ENCODE peak calls at places on chromosomes 1 and 21, in six cellular contexts. V, B, P, S, E and J are unnamed samples. For H3K27me3, the result is how much of the 10 kb centered on the place peaks cover.

GRCh38 chr1:161131721-161132409 is 602 bp downstream of the DEDD start:
- DNase-seq in V (no peak), B (no peak), P (no peak), S (peak), E (peak), J (peak)

GRCh38 chr1:10546896-10547295 is 72.1 kb downstream of the PEX14 start:
- DNase-seq in V (no peak), B (no peak), P (no peak), S (no peak), E (no peak), J (no peak)

GRCh38 chr1:69312055-69312732 is 255.5 kb upstream of the LRRC7 start:
- DNase-seq in V (no peak), B (no peak), P (no peak), S (no peak), E (no peak), J (no peak)

GRCh38 chr1:205391386-205391785 is 30.5 kb downstream of the LEMD1 start:
- DNase-seq in V (no peak), B (peak), P (no peak), S (no peak), E (no peak), J (no peak)

GRCh38 chr1:228009828-228010775 is 3.3 kb downstream of the WNT3A start:
- DNase-seq in V (no peak), B (no peak), P (no peak), S (no peak), E (no peak), J (no peak)

GRCh38 chr1:110254604-110255003 is 44.5 kb downstream of the KCNC4 start:
- DNase-seq in V (no peak), B (no peak), P (no peak), S (no peak), E (no peak), J (no peak)

GRCh38 chr1:241600496-241600901 is 39.7 kb downstream of the CHML start:
- DNase-seq in V (no peak), B (no peak), P (no peak), S (peak), E (no peak), J (peak)

GRCh38 chr21:45280178-45280821 is 7.4 kb downstream of the POFUT2 start:
- DNase-seq in V (no peak), B (no peak), P (no peak), S (no peak), E (no peak), J (no peak)

GRCh38 chr21:39208624-39209333 is 25.5 kb upstream of the PSMG1 start:
- DNase-seq in V (no peak), B (peak), P (no peak), S (peak), E (no peak), J (peak)

GRCh38 chr1:46805755-46806154 is 6.9 kb downstream of the CYP4B1 start:
- DNase-seq in V (no peak), B (no peak), P (no peak), S (no peak), E (no peak), J (no peak)

GRCh38 chr1:205849619-205850355 is at the start of gene PM20D1:
- DNase-seq in V (peak), B (peak), P (peak), S (peak), E (peak), J (peak)

GRCh38 chr1:84782311-84782771 is 92.1 kb upstream of the SSX2IP start:
- DNase-seq in V (peak), B (peak), P (peak), S (peak), E (peak), J (peak)

GRCh38 chr1:207181838-207182237 is 77.8 kb downstream of the C4BPA start:
- DNase-seq in V (no peak), B (no peak), P (no peak), S (no peak), E (peak), J (no peak)

GRCh38 chr1:235206533-235207201 is 45.6 kb upstream of the RBM34 start:
- DNase-seq in V (no peak), B (no peak), P (no peak), S (peak), E (no peak), J (no peak)

GRCh38 chr1:200305806-200306205 is 104.0 kb downstream of the ZNF281 start:
- DNase-seq in V (no peak), B (no peak), P (no peak), S (no peak), E (no peak), J (no peak)

GRCh38 chr1:93694039-93694438 is 12.4 kb upstream of the BCAR3 start:
- DNase-seq in V (no peak), B (no peak), P (no peak), S (no peak), E (peak), J (no peak)

GRCh38 chr21:26461500-26461899 is 111.6 kb downstream of the CYYR1 start:
- DNase-seq in V (no peak), B (no peak), P (no peak), S (no peak), E (no peak), J (peak)

GRCh38 chr1:52216907-52217458 is 75.1 kb downstream of the ZFYVE9 start:
- DNase-seq in V (no peak), B (no peak), P (no peak), S (no peak), E (no peak), J (no peak)

GRCh38 chr1:145985502-145986439 is 10.6 kb downstream of the TXNIP start:
- DNase-seq in V (no peak), B (no peak), P (peak), S (peak), E (peak), J (peak)

GRCh38 chr21:43283136-43283924 is 114.5 kb downstream of the CRYAA start:
- DNase-seq in V (no peak), B (no peak), P (peak), S (no peak), E (no peak), J (no peak)

GRCh38 chr1:192539450-192540132 is 36.0 kb upstream of the RGS1 start:
- DNase-seq in V (no peak), B (no peak), P (no peak), S (peak), E (peak), J (peak)

GRCh38 chr1:109643385-109644230 is 12.3 kb upstream of the GSTM4 start:
- DNase-seq in V (peak), B (peak), P (peak), S (peak), E (peak), J (peak)

GRCh38 chr1:54973205-54973921 is 7.1 kb upstream of the TMEM61 start:
- DNase-seq in V (no peak), B (no peak), P (peak), S (peak), E (no peak), J (peak)

GRCh38 chr21:35511298-35512162 is 462.4 kb upstream of the RUNX1 start:
- DNase-seq in V (no peak), B (no peak), P (no peak), S (peak), E (no peak), J (no peak)

GRCh38 chr1:203569490-203570318 is 56.9 kb upstream of the ATP2B4 start:
- DNase-seq in V (no peak), B (no peak), P (no peak), S (peak), E (no peak), J (no peak)
- TF ChIP-seq CTCF in V (no peak), B (no peak), P (no peak), S (no peak), E (no peak), J (no peak)

DNA sequence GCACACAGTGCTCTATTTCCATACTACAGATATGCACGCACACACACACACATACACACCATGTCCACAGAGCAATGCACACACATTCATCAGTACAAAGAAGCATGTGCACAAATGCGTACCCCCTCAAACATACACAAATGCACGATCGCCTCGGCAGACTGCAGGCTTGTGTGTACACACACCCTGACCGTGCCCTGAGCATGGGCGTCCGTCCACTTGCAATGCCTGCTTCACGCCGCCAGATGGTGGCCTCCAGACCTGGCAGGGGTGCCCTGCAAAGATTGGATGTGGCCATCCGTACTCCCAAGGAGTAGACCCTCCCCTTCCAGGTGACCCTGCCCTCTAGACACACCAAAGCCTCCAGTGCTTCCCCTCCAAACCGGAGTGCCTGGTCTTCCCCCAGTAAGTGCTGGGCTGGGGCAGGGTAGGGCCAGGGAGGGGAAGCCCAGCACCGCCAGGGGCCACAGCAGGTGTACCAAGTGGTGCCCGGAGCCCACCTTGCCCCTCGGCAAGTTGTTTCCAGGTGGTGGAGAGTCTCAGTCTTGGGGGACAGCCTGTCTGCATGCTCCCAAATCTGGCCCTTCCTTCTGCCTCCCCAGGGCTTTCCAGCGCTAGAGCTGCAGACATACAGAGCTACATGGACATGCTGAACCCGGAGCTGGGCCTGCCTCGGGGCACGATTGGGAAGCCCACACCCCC is 20.6 kb downstream of the ESPN start:
- DNase-seq in V (no peak), B (peak), P (no peak), S (peak), E (peak), J (no peak)
- H3K27me3 ChIP-seq in V (under half), B (half or more), P (under half), S (half or more), E (under half), J (under half)

GRCh38 chr1:76425843-76426145 is 351.2 kb downstream of the ST6GALNAC3 start:
- DNase-seq in V (no peak), B (no peak), P (no peak), S (peak), E (peak), J (peak)
- H3K27ac ChIP-seq in V (no peak), B (no peak), P (no peak), S (peak), E (peak), J (peak)

DNA sequence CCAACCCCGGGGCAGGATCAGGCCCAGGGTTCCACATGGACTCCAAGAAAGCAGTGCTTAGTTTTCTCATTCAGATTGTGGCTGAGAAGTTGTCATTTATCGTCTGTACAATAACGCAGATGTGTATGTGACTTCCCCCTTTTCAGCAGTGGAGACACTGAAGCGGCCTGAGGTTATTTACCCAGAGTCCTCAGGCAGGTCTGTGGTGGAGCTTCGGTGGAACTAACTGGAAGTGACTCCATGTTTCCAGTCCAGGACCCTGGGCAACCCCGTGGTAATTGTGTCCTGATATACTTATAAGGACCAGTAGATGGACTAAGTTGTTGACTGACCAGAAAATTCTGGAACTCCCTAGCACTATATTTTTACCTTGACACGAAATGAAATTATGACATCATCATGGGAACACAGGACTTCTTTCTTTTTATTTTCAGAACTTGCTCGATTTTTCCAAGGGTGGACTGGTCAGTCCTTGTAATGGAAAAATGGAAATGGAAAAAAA is 1.0 kb upstream of the IER5 start:
- DNase-seq in V (no peak), B (no peak), P (no peak), S (no peak), E (no peak), J (no peak)
- TF ChIP-seq CTCF in V (no peak), B (peak), P (no peak), S (no peak), E (no peak), J (no peak)

DNA sequence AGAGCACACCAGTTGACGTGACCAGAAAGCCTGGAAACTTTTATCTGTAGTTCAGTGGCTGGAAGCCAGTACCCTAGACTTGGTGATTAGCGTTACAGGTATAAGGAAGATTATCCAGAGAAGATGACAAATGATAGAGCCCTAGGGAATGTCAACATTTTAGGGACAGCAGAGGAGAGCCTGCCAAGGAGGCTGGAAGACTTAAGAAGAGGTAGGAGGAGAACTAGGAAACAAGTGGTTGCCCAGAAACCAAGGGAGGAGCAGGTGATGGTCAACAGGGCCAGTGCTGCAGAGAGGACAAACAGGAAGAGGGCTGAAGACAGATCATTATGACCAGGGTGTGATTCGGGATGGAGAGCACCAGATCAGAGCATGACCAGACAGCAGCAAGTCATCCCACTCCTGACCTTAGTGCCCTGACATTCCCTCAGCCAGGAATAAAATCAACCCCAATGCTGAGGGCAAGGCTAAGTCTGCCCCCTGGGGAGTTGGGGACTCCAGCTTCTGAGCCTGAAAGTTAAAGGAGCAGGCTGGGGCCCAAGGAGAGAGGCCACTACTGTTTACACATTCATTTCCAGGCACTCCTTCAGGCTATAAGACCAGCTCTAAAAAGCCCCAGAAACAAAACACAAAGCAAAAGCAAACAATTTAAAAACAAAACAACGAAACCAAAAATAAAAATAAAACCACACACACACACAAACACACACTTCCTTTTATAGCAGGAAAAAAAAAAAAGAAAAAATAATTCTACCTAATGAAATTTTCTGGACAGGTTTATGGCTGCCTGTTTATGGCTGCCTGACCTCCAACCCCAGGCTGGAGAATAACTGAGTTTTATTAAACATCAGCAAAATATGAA is 48.6 kb upstream of the LRRC52 start:
- DNase-seq in V (no peak), B (no peak), P (no peak), S (no peak), E (no peak), J (no peak)
- H3K27me3 ChIP-seq in V (under half), B (under half), P (under half), S (under half), E (under half), J (under half)

GRCh38 chr1:17422461-17422860 is 17.0 kb downstream of the RCC2 start:
- DNase-seq in V (no peak), B (no peak), P (no peak), S (no peak), E (no peak), J (no peak)
- H3K27ac ChIP-seq in V (no peak), B (no peak), P (no peak), S (no peak), E (no peak), J (no peak)

DNA sequence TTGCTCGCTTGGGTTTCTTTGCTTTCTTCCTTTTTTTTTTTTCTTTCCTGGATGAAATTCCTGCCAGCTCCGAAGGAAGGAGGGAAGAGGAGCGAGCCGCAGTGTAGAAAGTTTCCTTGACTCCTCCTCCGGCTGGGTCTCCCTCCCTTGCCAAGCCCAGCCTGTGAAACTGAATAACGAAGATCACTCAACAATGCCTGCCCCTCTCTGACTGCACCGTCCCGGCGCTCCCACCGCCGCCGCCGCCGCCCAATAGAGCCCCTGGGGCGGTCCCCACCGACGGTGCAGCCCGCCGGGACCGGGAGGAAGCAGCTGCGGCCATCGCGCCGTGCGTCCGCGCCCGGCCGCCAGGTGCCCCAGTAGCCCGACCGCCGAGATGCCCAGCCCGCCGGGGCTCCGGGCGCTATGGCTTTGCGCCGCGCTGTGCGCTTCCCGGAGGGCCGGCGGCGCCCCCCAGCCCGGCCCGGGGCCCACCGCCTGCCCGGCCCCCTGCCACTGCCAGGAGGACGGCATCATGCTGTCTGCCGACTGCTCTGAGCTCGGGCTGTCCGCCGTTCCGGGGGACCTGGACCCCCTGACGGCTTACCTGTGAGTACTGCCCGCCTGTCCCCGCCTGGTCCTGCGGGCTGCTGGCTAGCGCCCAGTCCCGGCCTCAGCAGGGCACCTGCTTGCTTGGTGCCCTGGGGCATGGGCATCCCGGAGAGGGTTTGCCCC is at the start of gene LGR6:
- DNase-seq in V (no peak), B (no peak), P (no peak), S (no peak), E (no peak), J (no peak)
- TF ChIP-seq CTCF in V (no peak), B (no peak), P (no peak), S (no peak), E (no peak), J (no peak)

GRCh38 chr1:223714421-223714724 is 2.0 kb downstream of the CAPN2 start:
- DNase-seq in V (no peak), B (peak), P (no peak), S (no peak), E (no peak), J (no peak)

GRCh38 chr1:223715710-223716103 is 3.4 kb downstream of the CAPN2 start:
- DNase-seq in V (no peak), B (no peak), P (no peak), S (no peak), E (no peak), J (no peak)

GRCh38 chr1:223713546-223714420 is 1.4 kb downstream of the CAPN2 start:
- DNase-seq in V (no peak), B (peak), P (no peak), S (peak), E (peak), J (no peak)

GRCh38 chr1:223716302-223716862 is 4.0 kb downstream of the CAPN2 start:
- DNase-seq in V (peak), B (peak), P (no peak), S (no peak), E (no peak), J (no peak)

GRCh38 chr1:223714849-223715709 is 2.7 kb downstream of the CAPN2 start:
- DNase-seq in V (no peak), B (peak), P (peak), S (peak), E (peak), J (peak)
- H3K27me3 ChIP-seq in V (under half), B (under half), P (under half), S (under half), E (under half), J (under half)

DNA sequence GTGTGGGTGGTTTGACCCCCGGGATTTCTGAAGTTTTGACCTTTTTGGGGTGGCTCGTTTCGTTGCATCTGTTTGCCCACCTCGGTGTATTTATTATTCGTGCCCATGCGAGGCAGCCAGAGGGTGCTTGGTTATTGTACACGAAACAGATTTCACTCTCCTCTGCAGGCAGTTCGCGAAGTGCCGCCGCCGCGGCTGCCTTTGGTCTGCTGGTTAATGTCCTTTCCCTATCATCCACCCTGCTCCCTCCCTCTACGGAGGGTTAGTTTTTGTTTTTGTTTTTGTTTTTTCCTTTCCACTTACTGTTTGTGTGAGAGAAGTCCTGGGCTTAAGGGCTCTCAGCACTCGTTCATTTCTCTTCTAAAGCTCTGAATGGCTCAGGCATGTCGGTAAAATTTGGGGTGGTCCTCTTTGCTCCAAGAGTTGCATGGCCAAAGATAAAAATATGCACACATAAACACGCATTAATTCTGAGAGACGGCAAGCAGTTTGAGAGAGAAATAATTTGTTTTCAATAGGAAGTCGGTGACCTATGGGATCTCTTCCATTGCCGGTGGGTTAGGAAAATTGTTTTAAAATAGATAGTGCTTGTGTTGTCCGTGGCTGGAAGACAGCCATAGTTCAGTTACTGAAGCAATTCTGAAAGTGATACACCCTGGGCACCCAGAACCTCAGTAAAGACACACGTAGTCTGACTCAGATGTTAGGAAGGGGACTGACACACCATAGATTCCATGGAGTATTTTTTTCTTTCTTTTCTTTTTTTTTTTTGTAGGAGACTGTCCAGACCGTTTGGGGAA is 1.2 kb downstream of the C1orf21 start:
- DNase-seq in V (peak), B (peak), P (no peak), S (peak), E (peak), J (peak)
- H3K27ac ChIP-seq in V (peak), B (peak), P (peak), S (peak), E (no peak), J (peak)

GRCh38 chr1:116841569-116842364 is 67.9 kb upstream of the PTGFRN start:
- DNase-seq in V (no peak), B (no peak), P (no peak), S (no peak), E (no peak), J (no peak)

GRCh38 chr1:116844775-116845174 is 64.9 kb upstream of the PTGFRN start:
- DNase-seq in V (no peak), B (no peak), P (no peak), S (no peak), E (no peak), J (no peak)

GRCh38 chr1:116847175-116847574 is 62.5 kb upstream of the PTGFRN start:
- DNase-seq in V (no peak), B (no peak), P (no peak), S (no peak), E (no peak), J (no peak)

GRCh38 chr1:116847688-116848531 is 61.8 kb upstream of the PTGFRN start:
- DNase-seq in V (no peak), B (peak), P (peak), S (peak), E (peak), J (no peak)

GRCh38 chr1:116842654-116843053 is 67.1 kb upstream of the PTGFRN start:
- DNase-seq in V (no peak), B (no peak), P (no peak), S (no peak), E (peak), J (no peak)
- TF ChIP-seq CTCF in V (no peak), B (no peak), P (no peak), S (peak), E (no peak), J (peak)